ENCODE peak calls at places on chromosomes 5 and 9, in ten cellular contexts. V is astrocyte of the spinal cord, Q is body of pancreas, E is MM.1S, M is psoas muscle, B is progenitor cell of endocrine pancreas, P is Panc1, D is cardiac muscle cell, U is GM20000, T is HL-60. Z is an unnamed sample.

GRCh38 chr5:67537439-67538342 is 341.1 kb upstream of the CD180 start:
- DNase-seq in V (peak), Q (no peak), E (no peak), M (no peak), B (no peak), P (no peak), D (peak), U (peak), T (no peak), Z (no peak)

GRCh38 chr9:84343111-84343521 is 2.6 kb upstream of the SLC28A3 start:
- DNase-seq in V (peak), Q (no peak), E (no peak), M (no peak), B (no peak), P (no peak), D (peak), U (no peak), T (no peak), Z (no peak)

GRCh38 chr9:92706218-92706940 is 36.4 kb upstream of the IPPK start:
- DNase-seq in V (no peak), Q (no peak), E (peak), M (no peak), B (no peak), P (peak), D (peak), U (peak), T (peak), Z (no peak)

GRCh38 chr5:1113332-1113690 is 1.4 kb upstream of the SLC12A7 start:
- DNase-seq in V (no peak), Q (no peak), E (no peak), M (no peak), B (no peak), P (no peak), D (no peak), U (no peak), T (no peak), Z (no peak)

GRCh38 chr9:85897853-85898252 is 43.1 kb upstream of the NAA35 start:
- DNase-seq in V (no peak), Q (no peak), E (no peak), M (no peak), B (no peak), P (no peak), D (no peak), U (no peak), T (peak), Z (no peak)

GRCh38 chr9:84738353-84738752 is 68.8 kb downstream of the NTRK2 start:
- DNase-seq in V (no peak), Q (no peak), E (no peak), M (no peak), B (no peak), P (no peak), D (no peak), U (no peak), T (no peak), Z (no peak)

GRCh38 chr5:74762599-74762998 is 4.3 kb downstream of the GFM2 start:
- DNase-seq in V (peak), Q (no peak), E (no peak), M (no peak), B (no peak), P (peak), D (no peak), U (no peak), T (no peak), Z (no peak)

GRCh38 chr9:13719981-13720380 is 440.5 kb upstream of the MPDZ start:
- DNase-seq in V (peak), Q (no peak), E (no peak), M (no peak), B (no peak), P (no peak), D (no peak), U (no peak), T (no peak), Z (no peak)

GRCh38 chr9:69013404-69013727 is 547 bp downstream of the PRKACG start:
- DNase-seq in V (no peak), Q (no peak), E (no peak), M (no peak), B (no peak), P (no peak), D (no peak), U (no peak), T (no peak), Z (no peak)

GRCh38 chr9:5531251-5531972 is 21.1 kb downstream of the PDCD1LG2 start:
- DNase-seq in V (no peak), Q (no peak), E (peak), M (no peak), B (no peak), P (no peak), D (no peak), U (no peak), T (no peak), Z (no peak)

GRCh38 chr9:107635137-107635802 is 145.7 kb upstream of the KLF4 start:
- DNase-seq in V (no peak), Q (no peak), E (no peak), M (no peak), B (no peak), P (no peak), D (no peak), U (no peak), T (no peak), Z (no peak)

GRCh38 chr5:108141676-108142075 is 240.2 kb downstream of the FBXL17 start:
- DNase-seq in V (no peak), Q (no peak), E (no peak), M (no peak), B (no peak), P (no peak), D (no peak), U (peak), T (no peak), Z (no peak)

GRCh38 chr9:97398999-97399758 is 12.7 kb upstream of the TDRD7 start:
- DNase-seq in V (peak), Q (peak), E (peak), M (peak), B (peak), P (peak), D (peak), U (peak), T (peak), Z (peak)

GRCh38 chr9:133633681-133633990 is 2.5 kb upstream of the DBH start:
- DNase-seq in V (no peak), Q (no peak), E (no peak), M (no peak), B (no peak), P (no peak), D (no peak), U (no peak), T (no peak), Z (no peak)

GRCh38 chr9:96417610-96418073 is 528 bp downstream of the ZNF367 start:
- DNase-seq in V (no peak), Q (peak), E (no peak), M (no peak), B (peak), P (no peak), D (no peak), U (no peak), T (no peak), Z (no peak)

GRCh38 chr5:1643651-1644392 is 120.1 kb upstream of the LPCAT1 start:
- DNase-seq in V (no peak), Q (no peak), E (no peak), M (no peak), B (no peak), P (no peak), D (no peak), U (peak), T (no peak), Z (no peak)

GRCh38 chr9:6098431-6098830 is 83.0 kb upstream of the RANBP6 start:
- DNase-seq in V (no peak), Q (no peak), E (no peak), M (no peak), B (no peak), P (no peak), D (no peak), U (no peak), T (no peak), Z (no peak)

GRCh38 chr5:128534729-128535128 is 3.3 kb downstream of the FBN2 start:
- DNase-seq in V (peak), Q (no peak), E (no peak), M (no peak), B (no peak), P (no peak), D (peak), U (no peak), T (no peak), Z (no peak)

GRCh38 chr5:115321309-115321708 is 24.9 kb upstream of the CCDC112 start:
- DNase-seq in V (no peak), Q (no peak), E (no peak), M (no peak), B (no peak), P (no peak), D (no peak), U (no peak), T (no peak), Z (no peak)

GRCh38 chr5:87803352-87803751 is 390.6 kb upstream of the CCNH start:
- DNase-seq in V (no peak), Q (no peak), E (no peak), M (no peak), B (no peak), P (no peak), D (no peak), U (no peak), T (no peak), Z (no peak)

GRCh38 chr9:133278161-133279131 is 3.4 kb upstream of the ABO start:
- DNase-seq in V (no peak), Q (no peak), E (no peak), M (no peak), B (no peak), P (no peak), D (no peak), U (no peak), T (no peak), Z (no peak)

GRCh38 chr9:127796899-127797370 is 5.7 kb upstream of the FPGS start:
- DNase-seq in V (peak), Q (no peak), E (peak), M (no peak), B (no peak), P (no peak), D (no peak), U (peak), T (no peak), Z (no peak)

GRCh38 chr5:87845734-87846133 is 422.9 kb downstream of the TMEM161B start:
- DNase-seq in V (peak), Q (no peak), E (no peak), M (no peak), B (no peak), P (no peak), D (no peak), U (no peak), T (no peak), Z (no peak)

GRCh38 chr5:133930061-133930823 is 38.2 kb downstream of the C5orf15 start:
- DNase-seq in V (peak), Q (no peak), E (no peak), M (peak), B (no peak), P (no peak), D (no peak), U (peak), T (no peak), Z (peak)

GRCh38 chr5:93990504-93991085 is 249.2 kb upstream of the POU5F2 start:
- DNase-seq in V (no peak), Q (no peak), E (no peak), M (no peak), B (no peak), P (no peak), D (no peak), U (no peak), T (peak), Z (no peak)

GRCh38 chr5:9456435-9457042 is 89.3 kb downstream of the SEMA5A start:
- DNase-seq in V (peak), Q (no peak), E (no peak), M (no peak), B (no peak), P (no peak), D (no peak), U (no peak), T (no peak), Z (no peak)

GRCh38 chr5:113118765-113119164 is 142.2 kb downstream of the DCP2 start:
- DNase-seq in V (no peak), Q (no peak), E (no peak), M (no peak), B (no peak), P (no peak), D (peak), U (no peak), T (no peak), Z (no peak)

GRCh38 chr5:9483779-9484178 is 62.1 kb downstream of the SEMA5A start:
- DNase-seq in V (no peak), Q (no peak), E (no peak), M (no peak), B (no peak), P (no peak), D (no peak), U (no peak), T (no peak), Z (no peak)

GRCh38 chr9:38641985-38642864 is 21.8 kb upstream of the ANKRD18A start:
- DNase-seq in V (peak), Q (peak), E (peak), M (no peak), B (no peak), P (no peak), D (peak), U (peak), T (peak), Z (no peak)

GRCh38 chr9:95733687-95734659 is 141.5 kb upstream of the ERCC6L2 start:
- DNase-seq in V (no peak), Q (no peak), E (no peak), M (no peak), B (no peak), P (no peak), D (no peak), U (no peak), T (no peak), Z (no peak)

GRCh38 chr5:7884491-7885273 is 15.7 kb downstream of the MTRR start:
- DNase-seq in V (no peak), Q (no peak), E (no peak), M (no peak), B (no peak), P (no peak), D (peak), U (no peak), T (no peak), Z (no peak)

GRCh38 chr9:33329996-33330395 is 39.7 kb downstream of the NFX1 start:
- DNase-seq in V (peak), Q (no peak), E (no peak), M (no peak), B (no peak), P (peak), D (no peak), U (no peak), T (no peak), Z (no peak)

GRCh38 chr9:129006328-129007034 is 21.6 kb downstream of the SH3GLB2 start:
- DNase-seq in V (peak), Q (peak), E (peak), M (peak), B (peak), P (no peak), D (peak), U (peak), T (peak), Z (no peak)

GRCh38 chr9:119736478-119737454 is 367.5 kb upstream of the BRINP1 start:
- DNase-seq in V (no peak), Q (peak), E (no peak), M (no peak), B (no peak), P (no peak), D (no peak), U (peak), T (no peak), Z (no peak)

GRCh38 chr5:658103-658502 is 35.0 kb downstream of the TPPP start:
- DNase-seq in V (peak), Q (no peak), E (no peak), M (no peak), B (no peak), P (no peak), D (no peak), U (no peak), T (no peak), Z (no peak)

GRCh38 chr5:171155621-171156020 is 153.4 kb upstream of the TLX3 start:
- DNase-seq in V (peak), Q (no peak), E (no peak), M (no peak), B (no peak), P (no peak), D (no peak), U (no peak), T (no peak), Z (no peak)

GRCh38 chr5:135566422-135567416 is 12.1 kb downstream of the CXCL14 start:
- DNase-seq in V (no peak), Q (no peak), E (no peak), M (no peak), B (no peak), P (no peak), D (no peak), U (no peak), T (no peak), Z (no peak)
- TF ChIP-seq CTCF in V (no peak), Q (no peak), E (no peak), M (no peak), B (no peak), P (peak), D (no peak), U (peak), T (no peak), Z (no peak)

DNA sequence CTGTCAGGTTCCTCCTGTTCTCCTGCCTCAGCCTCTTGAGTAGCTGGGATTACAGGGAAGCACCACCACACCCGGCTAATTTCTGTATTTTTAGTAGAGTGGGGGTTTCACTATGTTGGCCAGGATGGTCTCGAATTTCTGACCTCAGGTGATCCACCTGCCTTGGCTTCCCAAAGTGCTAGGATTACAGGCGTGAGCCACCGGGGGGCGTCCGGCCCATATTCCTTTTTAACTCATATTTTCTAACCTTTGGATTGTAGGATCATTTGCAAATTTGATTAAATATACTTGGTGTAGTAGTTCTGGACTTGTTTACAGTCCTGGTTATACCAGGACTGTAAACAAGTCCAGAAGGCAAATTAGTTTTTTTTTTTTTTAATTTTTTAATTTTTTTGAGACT is 4.3 kb downstream of the TCERG1 start:
- DNase-seq in V (no peak), Q (no peak), E (no peak), M (no peak), B (no peak), P (no peak), D (no peak), U (no peak), T (no peak), Z (no peak)
- TF ChIP-seq CTCF in V (peak), Q (no peak), E (peak), M (no peak), B (peak), P (peak), D (peak), U (no peak), T (no peak), Z (no peak)

GRCh38 chr5:131810510-131811249 is 13.9 kb upstream of the FNIP1 start:
- DNase-seq in V (no peak), Q (no peak), E (peak), M (no peak), B (no peak), P (no peak), D (peak), U (peak), T (no peak), Z (no peak)
- TF ChIP-seq CTCF in V (peak), Q (peak), E (peak), M (peak), B (peak), P (peak), D (peak), U (peak), T (no peak), Z (no peak)

DNA sequence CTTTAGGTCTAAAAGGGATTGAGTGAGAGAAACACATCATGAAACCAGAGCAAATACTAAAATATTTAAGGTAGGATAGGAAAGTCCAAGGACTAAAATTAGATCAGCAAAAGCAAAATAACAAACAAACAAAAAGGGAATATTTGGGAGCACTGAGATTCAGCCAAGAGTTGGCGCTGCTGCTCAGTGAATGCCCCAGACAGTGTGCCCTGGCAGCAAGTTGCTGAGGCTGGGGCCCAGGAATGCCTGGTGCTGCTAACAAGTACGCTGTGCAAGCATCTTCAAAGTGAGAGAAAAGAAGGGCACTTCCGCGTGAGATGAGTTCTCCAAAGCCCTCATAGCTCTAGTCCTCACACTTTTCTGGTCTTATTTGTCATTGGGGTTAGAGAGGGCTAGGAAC is 603.3 kb downstream of the EFNA5 start:
- DNase-seq in V (peak), Q (no peak), E (no peak), M (no peak), B (no peak), P (no peak), D (no peak), U (no peak), T (no peak), Z (no peak)
- TF ChIP-seq CTCF in V (no peak), Q (no peak), E (no peak), M (no peak), B (no peak), P (no peak), D (no peak), U (no peak), T (no peak), Z (no peak)

GRCh38 chr9:545480-545879 is 296.0 kb upstream of the DMRT1 start:
- DNase-seq in V (no peak), Q (peak), E (no peak), M (peak), B (no peak), P (no peak), D (no peak), U (no peak), T (no peak), Z (no peak)
- TF ChIP-seq CTCF in V (no peak), Q (no peak), E (no peak), M (no peak), B (no peak), P (no peak), D (no peak), U (no peak), T (no peak), Z (no peak)

Z was measured in natural killer cell.